ENCODE peak calls at places on chromosome 2, in five cellular contexts. One of them, this sample, is unnamed.

GRCh38 chr2:241095594-241096290 is 6.3 kb downstream of the MTERF4 start:
- DNase-seq in iris pigment epithelial cell: no peak
- DNase-seq in amygdala: no peak
- DNase-seq in HuH-7: no peak
- DNase-seq in type B pancreatic cell: no peak
- DNase-seq in this sample: no peak

GRCh38 chr2:234904785-234905184 is 47.0 kb upstream of the SH3BP4 start:
- DNase-seq in iris pigment epithelial cell: no peak
- DNase-seq in type B pancreatic cell: no peak
- DNase-seq in amygdala: no peak
- DNase-seq in HuH-7: no peak
- DNase-seq in this sample: no peak

GRCh38 chr2:101478561-101479001 is 3.7 kb upstream of the RFX8 start:
- DNase-seq in iris pigment epithelial cell: peak; percentile 44
- DNase-seq in type B pancreatic cell: no peak
- DNase-seq in amygdala: no peak
- DNase-seq in HuH-7: no peak
- DNase-seq in this sample: peak; percentile 68

GRCh38 chr2:212548459-212548815 is 9.8 kb upstream of the ERBB4 start:
- DNase-seq in HuH-7: peak; percentile 5
- DNase-seq in type B pancreatic cell: no peak
- DNase-seq in amygdala: no peak
- DNase-seq in iris pigment epithelial cell: peak; percentile 45
- DNase-seq in this sample: peak; percentile 44

GRCh38 chr2:240823449-240824336 is 3.7 kb upstream of the KIF1A start:
- DNase-seq in amygdala: no peak
- DNase-seq in iris pigment epithelial cell: no peak
- DNase-seq in type B pancreatic cell: no peak
- DNase-seq in HuH-7: no peak
- DNase-seq in this sample: no peak

GRCh38 chr2:18520605-18521031 is 39.8 kb downstream of the RDH14 start:
- DNase-seq in type B pancreatic cell: peak; percentile 89
- DNase-seq in iris pigment epithelial cell: peak; percentile 82
- DNase-seq in amygdala: peak; percentile 50
- DNase-seq in HuH-7: peak; percentile 64
- DNase-seq in this sample: peak; percentile 84

GRCh38 chr2:200929334-200930249 is 33.9 kb downstream of the ORC2 start:
- DNase-seq in iris pigment epithelial cell: peak; percentile 22
- DNase-seq in type B pancreatic cell: no peak
- DNase-seq in amygdala: no peak
- DNase-seq in HuH-7: no peak
- DNase-seq in this sample: peak; percentile 10

GRCh38 chr2:183105402-183106134 is 18.7 kb upstream of the NUP35 start:
- DNase-seq in type B pancreatic cell: no peak
- DNase-seq in iris pigment epithelial cell: peak; percentile 18
- DNase-seq in HuH-7: no peak
- DNase-seq in amygdala: no peak
- DNase-seq in this sample: peak; percentile 40

GRCh38 chr2:241473399-241473798 is 35.0 kb downstream of the STK25 start:
- DNase-seq in HuH-7: no peak
- DNase-seq in iris pigment epithelial cell: no peak
- DNase-seq in type B pancreatic cell: no peak
- DNase-seq in amygdala: no peak
- DNase-seq in this sample: no peak

This sample was measured in fibroblast of mammary gland.